ENCODE peak calls at places on chromosomes 12 and 14, in six cellular contexts. Q is foreskin melanocyte, D is testis, W is choroid plexus epithelial cell, K is A172, Z is NCI-H1105 treated with DMSO at 0.1 percent for 48 hours. A is an unnamed sample.

GRCh38 chr12:107165581-107165980 is 72.2 kb upstream of the CRY1 start:
- DNase-seq in W (no peak), K (no peak), Z (no peak), D (no peak), Q (no peak), A (no peak)

GRCh38 chr14:56995010-56995409 is 184.7 kb upstream of the OTX2 start:
- DNase-seq in Z (no peak), K (no peak), D (no peak), W (no peak), Q (no peak), A (no peak)

GRCh38 chr12:124863409-124864325 is at the start of gene SCARB1:
- DNase-seq in D (peak; percentile 89), K (peak; percentile 38), Z (peak; percentile 69), W (peak; percentile 82), Q (peak; percentile 53), A (peak; percentile 87)

GRCh38 chr12:54689984-54690383 is 41.8 kb upstream of the DCD start:
- DNase-seq in W (peak; percentile 18), Q (no peak), K (peak; percentile 2), D (peak; percentile 30), Z (no peak), A (no peak)

GRCh38 chr12:14260011-14260993 is 105.2 kb upstream of the ATF7IP start:
- DNase-seq in W (peak; percentile 95), D (peak; percentile 91), Q (peak; percentile 94), K (peak; percentile 11), Z (no peak), A (peak; percentile 97)

GRCh38 chr12:125794401-125794800 is 729.2 kb downstream of the AACS start:
- DNase-seq in Q (no peak), Z (no peak), K (no peak), D (no peak), W (no peak), A (peak; percentile 18)

GRCh38 chr12:43115441-43116160 is 436.4 kb downstream of the ADAMTS20 start:
- DNase-seq in Z (no peak), W (no peak), K (no peak), Q (no peak), D (no peak), A (no peak)

GRCh38 chr12:67515679-67516363 is 132.7 kb upstream of the DYRK2 start:
- DNase-seq in Q (no peak), K (peak; percentile 53), Z (peak; percentile 66), W (peak; percentile 21), D (no peak), A (peak; percentile 32)

GRCh38 chr14:21825147-21825743 is 151.6 kb upstream of the OR4E1 start:
- DNase-seq in W (peak; percentile 34), Q (peak; percentile 5), Z (peak; percentile 7), K (peak; percentile 13), D (no peak), A (peak; percentile 13)

GRCh38 chr12:88247241-88247643 is 105.1 kb downstream of the TMTC3 start:
- DNase-seq in D (no peak), Q (peak; percentile 53), K (peak; percentile 84), W (peak; percentile 76), Z (no peak), A (peak; percentile 81)

GRCh38 chr14:67428501-67429031 is 16.6 kb upstream of the PLEK2 start:
- DNase-seq in W (peak; percentile 79), K (peak; percentile 22), Q (no peak), D (no peak), Z (no peak), A (peak; percentile 83)

GRCh38 chr12:116015525-116015924 is 262.0 kb downstream of the MED13L start:
- DNase-seq in W (peak; percentile 85), Q (peak; percentile 31), D (no peak), K (peak; percentile 22), Z (peak; percentile 41), A (peak; percentile 77)

GRCh38 chr14:21233457-21234076 is 35.7 kb downstream of the HNRNPC start:
- DNase-seq in K (no peak), D (no peak), W (peak; percentile 42), Z (no peak), Q (no peak), A (peak; percentile 34)

GRCh38 chr14:49982522-49982951 is 89.7 kb downstream of the ARF6 start:
- DNase-seq in D (no peak), Z (no peak), Q (no peak), K (peak; percentile 57), W (peak; percentile 96), A (peak; percentile 93)

GRCh38 chr14:105118646-105119409 is 49.7 kb downstream of the JAG2 start:
- DNase-seq in D (no peak), Q (no peak), K (no peak), W (no peak), Z (no peak), A (no peak)

GRCh38 chr12:118315821-118316220 is 56.9 kb downstream of the TAOK3 start:
- DNase-seq in Z (no peak), W (no peak), D (no peak), Q (no peak), K (no peak), A (peak; percentile 18)

GRCh38 chr14:67457782-67458181 is 30.7 kb downstream of the TMEM229B start:
- DNase-seq in D (no peak), Z (no peak), K (no peak), Q (no peak), W (peak; percentile 11), A (no peak)

GRCh38 chr12:89433634-89434033 is 81.3 kb upstream of the DUSP6 start:
- DNase-seq in W (no peak), K (no peak), D (no peak), Q (peak; percentile 56), Z (no peak), A (peak; percentile 50)

GRCh38 chr12:55685671-55686070 is 22.0 kb downstream of the ITGA7 start:
- DNase-seq in W (no peak), Z (no peak), Q (no peak), D (no peak), K (no peak), A (no peak)

GRCh38 chr14:31936100-31936499 is 141.0 kb upstream of the ARHGAP5 start:
- DNase-seq in Q (no peak), Z (no peak), W (peak; percentile 52), D (no peak), K (no peak), A (no peak)

GRCh38 chr14:95334044-95334443 is 14.3 kb upstream of the CLMN start:
- DNase-seq in D (no peak), W (no peak), Q (no peak), Z (no peak), K (no peak), A (no peak)

GRCh38 chr12:120010661-120011230 is 21.7 kb downstream of the BICDL1 start:
- DNase-seq in D (no peak), Q (no peak), W (no peak), Z (no peak), K (no peak), A (no peak)

GRCh38 chr12:99553461-99553860 is 94.1 kb upstream of the GARIN6 start:
- DNase-seq in Q (no peak), Z (no peak), D (no peak), K (no peak), W (no peak), A (no peak)

GRCh38 chr14:38311655-38312054 is 55.8 kb upstream of the CLEC14A start:
- DNase-seq in W (peak; percentile 19), D (no peak), Q (no peak), Z (no peak), K (no peak), A (peak; percentile 24)

GRCh38 chr12:124565071-124565491 is 2.3 kb downstream of the NCOR2 start:
- DNase-seq in W (no peak), Q (no peak), D (peak; percentile 65), Z (no peak), K (no peak), A (no peak)

GRCh38 chr14:21298358-21298757 is 18.5 kb downstream of the RPGRIP1 start:
- DNase-seq in Q (no peak), Z (no peak), D (no peak), K (no peak), W (no peak), A (no peak)

GRCh38 chr14:100132161-100132902 is 27.1 kb downstream of the DEGS2 start:
- DNase-seq in D (peak; percentile 31), Z (no peak), W (peak; percentile 50), Q (no peak), K (peak; percentile 17), A (peak; percentile 26)

GRCh38 chr14:52473557-52473956 is 78.7 kb downstream of the TXNDC16 start:
- DNase-seq in Q (no peak), D (no peak), W (peak; percentile 76), K (peak; percentile 16), Z (peak; percentile 41), A (peak; percentile 65)

GRCh38 chr12:53065470-53065869 is 13.7 kb downstream of the SPRYD3 start:
- DNase-seq in W (no peak), D (peak; percentile 12), K (no peak), Q (no peak), Z (no peak), A (no peak)

GRCh38 chr12:64404470-64405446 is 566 bp downstream of the XPOT start:
- DNase-seq in Q (peak; percentile 51), K (peak; percentile 50), D (peak; percentile 61), W (peak; percentile 90), Z (peak; percentile 41), A (peak; percentile 88)

GRCh38 chr14:74910556-74910955 is 12.5 kb downstream of the RPS6KL1 start:
- DNase-seq in Z (no peak), K (no peak), Q (no peak), D (no peak), W (no peak), A (no peak)